ENCODE peak calls at places on chromosomes 11 and 22, in ten cellular contexts. One of them, this sample, is unnamed.

GRCh38 chr22:40183029-40183581 is 5.4 kb downstream of the TNRC6B start:
- DNase-seq in ELR: peak
- DNase-seq in right lobe of liver: no peak
- DNase-seq in GM19239: no peak
- DNase-seq in osteocyte: peak
- DNase-seq in effector memory CD4-positive, alpha-beta T cell: no peak
- DNase-seq in AG10803: peak
- DNase-seq in lower leg skin: no peak
- DNase-seq in GM06990: no peak
- DNase-seq in WTC11: no peak
- DNase-seq in this sample: peak

GRCh38 chr11:118243993-118244762 is 8.0 kb downstream of the MPZL3 start:
- DNase-seq in ELR: no peak
- DNase-seq in right lobe of liver: no peak
- DNase-seq in GM19239: no peak
- DNase-seq in osteocyte: no peak
- DNase-seq in effector memory CD4-positive, alpha-beta T cell: no peak
- DNase-seq in AG10803: no peak
- DNase-seq in lower leg skin: no peak
- DNase-seq in GM06990: no peak
- DNase-seq in WTC11: no peak
- DNase-seq in this sample: no peak

GRCh38 chr22:21791635-21792625 is 56.3 kb upstream of the YPEL1 start:
- DNase-seq in ELR: peak
- DNase-seq in right lobe of liver: no peak
- DNase-seq in GM19239: no peak
- DNase-seq in osteocyte: no peak
- DNase-seq in effector memory CD4-positive, alpha-beta T cell: no peak
- DNase-seq in AG10803: no peak
- DNase-seq in lower leg skin: no peak
- DNase-seq in GM06990: peak
- DNase-seq in WTC11: no peak
- DNase-seq in this sample: peak

GRCh38 chr11:12090761-12091261 is 19.6 kb upstream of the MICAL2 start:
- DNase-seq in ELR: no peak
- DNase-seq in right lobe of liver: no peak
- DNase-seq in GM19239: no peak
- DNase-seq in osteocyte: no peak
- DNase-seq in effector memory CD4-positive, alpha-beta T cell: no peak
- DNase-seq in AG10803: no peak
- DNase-seq in lower leg skin: peak
- DNase-seq in GM06990: no peak
- DNase-seq in WTC11: no peak
- DNase-seq in this sample: no peak

GRCh38 chr11:122983438-122984185 is 2.0 kb upstream of the BSX start:
- DNase-seq in ELR: no peak
- DNase-seq in right lobe of liver: no peak
- DNase-seq in GM19239: no peak
- DNase-seq in osteocyte: peak
- DNase-seq in effector memory CD4-positive, alpha-beta T cell: no peak
- DNase-seq in AG10803: no peak
- DNase-seq in lower leg skin: no peak
- DNase-seq in GM06990: no peak
- DNase-seq in WTC11: peak
- DNase-seq in this sample: no peak

GRCh38 chr22:39493759-39494158 is 8.3 kb upstream of the MIEF1 start:
- DNase-seq in ELR: peak
- DNase-seq in right lobe of liver: peak
- DNase-seq in GM19239: no peak
- DNase-seq in osteocyte: no peak
- DNase-seq in effector memory CD4-positive, alpha-beta T cell: no peak
- DNase-seq in AG10803: peak
- DNase-seq in lower leg skin: no peak
- DNase-seq in GM06990: no peak
- DNase-seq in WTC11: no peak
- DNase-seq in this sample: peak

GRCh38 chr11:12103411-12104225 is 6.8 kb upstream of the MICAL2 start:
- DNase-seq in ELR: no peak
- DNase-seq in right lobe of liver: no peak
- DNase-seq in GM19239: no peak
- DNase-seq in osteocyte: no peak
- DNase-seq in effector memory CD4-positive, alpha-beta T cell: no peak
- DNase-seq in AG10803: no peak
- DNase-seq in lower leg skin: peak
- DNase-seq in GM06990: no peak
- DNase-seq in WTC11: no peak
- DNase-seq in this sample: no peak

GRCh38 chr11:128687321-128687720 is 6.6 kb upstream of the FLI1 start:
- DNase-seq in ELR: peak
- DNase-seq in right lobe of liver: peak
- DNase-seq in GM19239: no peak
- DNase-seq in osteocyte: no peak
- DNase-seq in effector memory CD4-positive, alpha-beta T cell: no peak
- DNase-seq in AG10803: no peak
- DNase-seq in lower leg skin: peak
- DNase-seq in GM06990: no peak
- DNase-seq in WTC11: peak
- DNase-seq in this sample: no peak

GRCh38 chr11:27088353-27088752 is 47.7 kb downstream of the BBOX1 start:
- DNase-seq in ELR: no peak
- DNase-seq in right lobe of liver: no peak
- DNase-seq in GM19239: no peak
- DNase-seq in osteocyte: no peak
- DNase-seq in effector memory CD4-positive, alpha-beta T cell: no peak
- DNase-seq in AG10803: no peak
- DNase-seq in lower leg skin: no peak
- DNase-seq in GM06990: no peak
- DNase-seq in WTC11: no peak
- DNase-seq in this sample: no peak

GRCh38 chr11:110198031-110198729 is 98.2 kb downstream of the RDX start:
- DNase-seq in ELR: peak
- DNase-seq in right lobe of liver: no peak
- DNase-seq in GM19239: no peak
- DNase-seq in osteocyte: no peak
- DNase-seq in effector memory CD4-positive, alpha-beta T cell: no peak
- DNase-seq in AG10803: peak
- DNase-seq in lower leg skin: peak
- DNase-seq in GM06990: no peak
- DNase-seq in WTC11: no peak
- DNase-seq in this sample: peak

GRCh38 chr11:14454861-14455632 is 44.6 kb downstream of the COPB1 start:
- DNase-seq in ELR: peak
- DNase-seq in right lobe of liver: no peak
- DNase-seq in GM19239: no peak
- DNase-seq in osteocyte: no peak
- DNase-seq in effector memory CD4-positive, alpha-beta T cell: no peak
- DNase-seq in AG10803: peak
- DNase-seq in lower leg skin: no peak
- DNase-seq in GM06990: no peak
- DNase-seq in WTC11: no peak
- DNase-seq in this sample: peak

GRCh38 chr11:79160786-79161403 is 279.9 kb downstream of the TENM4 start:
- DNase-seq in ELR: no peak
- DNase-seq in right lobe of liver: no peak
- DNase-seq in GM19239: no peak
- DNase-seq in osteocyte: no peak
- DNase-seq in effector memory CD4-positive, alpha-beta T cell: no peak
- DNase-seq in AG10803: peak
- DNase-seq in lower leg skin: peak
- DNase-seq in GM06990: no peak
- DNase-seq in WTC11: no peak
- DNase-seq in this sample: no peak

GRCh38 chr11:120346233-120346632 is 10.0 kb downstream of the ARHGEF12 start:
- DNase-seq in ELR: no peak
- DNase-seq in right lobe of liver: no peak
- DNase-seq in GM19239: no peak
- DNase-seq in osteocyte: no peak
- DNase-seq in effector memory CD4-positive, alpha-beta T cell: no peak
- DNase-seq in AG10803: no peak
- DNase-seq in lower leg skin: no peak
- DNase-seq in GM06990: no peak
- DNase-seq in WTC11: no peak
- DNase-seq in this sample: no peak

GRCh38 chr11:69593851-69594250 is 47.1 kb upstream of the CCND1 start:
- DNase-seq in ELR: no peak
- DNase-seq in right lobe of liver: no peak
- DNase-seq in GM19239: no peak
- DNase-seq in osteocyte: no peak
- DNase-seq in effector memory CD4-positive, alpha-beta T cell: no peak
- DNase-seq in AG10803: no peak
- DNase-seq in lower leg skin: peak
- DNase-seq in GM06990: no peak
- DNase-seq in WTC11: no peak
- DNase-seq in this sample: no peak

GRCh38 chr11:3169235-3169951 is 4.3 kb upstream of the OSBPL5 start:
- DNase-seq in ELR: peak
- DNase-seq in right lobe of liver: peak
- DNase-seq in GM19239: no peak
- DNase-seq in osteocyte: no peak
- DNase-seq in effector memory CD4-positive, alpha-beta T cell: no peak
- DNase-seq in AG10803: peak
- DNase-seq in lower leg skin: no peak
- DNase-seq in GM06990: no peak
- DNase-seq in WTC11: peak
- DNase-seq in this sample: peak

GRCh38 chr11:46235777-46236688 is 41.4 kb upstream of the CREB3L1 start:
- DNase-seq in ELR: no peak
- DNase-seq in right lobe of liver: no peak
- DNase-seq in GM19239: no peak
- DNase-seq in osteocyte: no peak
- DNase-seq in effector memory CD4-positive, alpha-beta T cell: no peak
- DNase-seq in AG10803: peak
- DNase-seq in lower leg skin: no peak
- DNase-seq in GM06990: no peak
- DNase-seq in WTC11: no peak
- DNase-seq in this sample: no peak

GRCh38 chr11:131855320-131855719 is 484.9 kb downstream of the NTM start:
- DNase-seq in ELR: no peak
- DNase-seq in right lobe of liver: no peak
- DNase-seq in GM19239: no peak
- DNase-seq in osteocyte: no peak
- DNase-seq in effector memory CD4-positive, alpha-beta T cell: no peak
- DNase-seq in AG10803: no peak
- DNase-seq in lower leg skin: no peak
- DNase-seq in GM06990: no peak
- DNase-seq in WTC11: no peak
- DNase-seq in this sample: no peak

GRCh38 chr11:26028294-26028954 is 303.5 kb upstream of the ANO3 start:
- DNase-seq in ELR: peak
- DNase-seq in right lobe of liver: no peak
- DNase-seq in GM19239: no peak
- DNase-seq in osteocyte: no peak
- DNase-seq in effector memory CD4-positive, alpha-beta T cell: no peak
- DNase-seq in AG10803: peak
- DNase-seq in lower leg skin: no peak
- DNase-seq in GM06990: no peak
- DNase-seq in WTC11: no peak
- DNase-seq in this sample: peak

GRCh38 chr11:64151337-64151736 is 14.6 kb downstream of the MACROD1 start:
- DNase-seq in ELR: no peak
- DNase-seq in right lobe of liver: no peak
- DNase-seq in GM19239: no peak
- DNase-seq in osteocyte: no peak
- DNase-seq in effector memory CD4-positive, alpha-beta T cell: no peak
- DNase-seq in AG10803: no peak
- DNase-seq in lower leg skin: no peak
- DNase-seq in GM06990: no peak
- DNase-seq in WTC11: no peak
- DNase-seq in this sample: no peak

GRCh38 chr11:86586307-86586706 is 86.1 kb downstream of the ME3 start:
- DNase-seq in ELR: no peak
- DNase-seq in right lobe of liver: no peak
- DNase-seq in GM19239: no peak
- DNase-seq in osteocyte: no peak
- DNase-seq in effector memory CD4-positive, alpha-beta T cell: no peak
- DNase-seq in AG10803: no peak
- DNase-seq in lower leg skin: no peak
- DNase-seq in GM06990: no peak
- DNase-seq in WTC11: no peak
- DNase-seq in this sample: no peak

GRCh38 chr11:70530010-70530409 is 131.7 kb downstream of the CTTN start:
- DNase-seq in ELR: no peak
- DNase-seq in right lobe of liver: no peak
- DNase-seq in GM19239: no peak
- DNase-seq in osteocyte: no peak
- DNase-seq in effector memory CD4-positive, alpha-beta T cell: no peak
- DNase-seq in AG10803: no peak
- DNase-seq in lower leg skin: no peak
- DNase-seq in GM06990: no peak
- DNase-seq in WTC11: no peak
- DNase-seq in this sample: no peak

GRCh38 chr11:1150769-1151365 is 6.9 kb upstream of the MUC5AC start:
- DNase-seq in ELR: peak
- DNase-seq in right lobe of liver: peak
- DNase-seq in GM19239: no peak
- DNase-seq in osteocyte: no peak
- DNase-seq in effector memory CD4-positive, alpha-beta T cell: no peak
- DNase-seq in AG10803: peak
- DNase-seq in lower leg skin: peak
- DNase-seq in GM06990: no peak
- DNase-seq in WTC11: no peak
- DNase-seq in this sample: peak

GRCh38 chr11:64582885-64583284 is 8.1 kb upstream of the SLC22A12 start:
- DNase-seq in ELR: no peak
- DNase-seq in right lobe of liver: peak
- DNase-seq in GM19239: no peak
- DNase-seq in osteocyte: no peak
- DNase-seq in effector memory CD4-positive, alpha-beta T cell: no peak
- DNase-seq in AG10803: no peak
- DNase-seq in lower leg skin: no peak
- DNase-seq in GM06990: no peak
- DNase-seq in WTC11: no peak
- DNase-seq in this sample: no peak

GRCh38 chr11:76653674-76654309 is 16.8 kb downstream of the LRRC32 start:
- DNase-seq in ELR: no peak
- DNase-seq in right lobe of liver: no peak
- DNase-seq in GM19239: no peak
- DNase-seq in osteocyte: no peak
- DNase-seq in effector memory CD4-positive, alpha-beta T cell: no peak
- DNase-seq in AG10803: peak
- DNase-seq in lower leg skin: peak
- DNase-seq in GM06990: no peak
- DNase-seq in WTC11: peak
- DNase-seq in this sample: peak

GRCh38 chr11:72738199-72739141 is 13.7 kb downstream of the ARAP1 start:
- DNase-seq in ELR: peak
- DNase-seq in right lobe of liver: peak
- DNase-seq in GM19239: peak
- DNase-seq in osteocyte: no peak
- DNase-seq in effector memory CD4-positive, alpha-beta T cell: no peak
- DNase-seq in AG10803: peak
- DNase-seq in lower leg skin: peak
- DNase-seq in GM06990: peak
- DNase-seq in WTC11: no peak
- DNase-seq in this sample: peak

GRCh38 chr22:42416671-42417230 is 15.5 kb downstream of the NFAM1 start:
- DNase-seq in ELR: no peak
- DNase-seq in right lobe of liver: no peak
- DNase-seq in GM19239: no peak
- DNase-seq in osteocyte: no peak
- DNase-seq in effector memory CD4-positive, alpha-beta T cell: no peak
- DNase-seq in AG10803: no peak
- DNase-seq in lower leg skin: no peak
- DNase-seq in GM06990: no peak
- DNase-seq in WTC11: no peak
- DNase-seq in this sample: no peak

GRCh38 chr11:16603890-16604783 is 134.3 kb upstream of the C11orf58 start:
- DNase-seq in ELR: peak
- DNase-seq in right lobe of liver: peak
- DNase-seq in GM19239: no peak
- DNase-seq in osteocyte: no peak
- DNase-seq in effector memory CD4-positive, alpha-beta T cell: no peak
- DNase-seq in AG10803: no peak
- DNase-seq in lower leg skin: peak
- DNase-seq in GM06990: no peak
- DNase-seq in WTC11: peak
- DNase-seq in this sample: peak

GRCh38 chr22:17281026-17281809 is 62.0 kb upstream of the ADA2 start:
- DNase-seq in ELR: no peak
- DNase-seq in right lobe of liver: peak
- DNase-seq in GM19239: no peak
- DNase-seq in osteocyte: no peak
- DNase-seq in effector memory CD4-positive, alpha-beta T cell: no peak
- DNase-seq in AG10803: no peak
- DNase-seq in lower leg skin: no peak
- DNase-seq in GM06990: no peak
- DNase-seq in WTC11: no peak
- DNase-seq in this sample: no peak